ENCODE peak calls at places on chromosomes 11 and 22, in four cellular contexts. O, U, R and C are unnamed samples.

GRCh38 chr11:74005721-74006517 is 3.0 kb downstream of the UCP3 start:
- DNase-seq in O (no peak), U (no peak), R (no peak), C (no peak)

GRCh38 chr11:13091373-13091772 is 82.3 kb downstream of the RASSF10 start:
- DNase-seq in O (no peak), U (no peak), R (no peak), C (no peak)

GRCh38 chr22:41648431-41648830 is 27.3 kb downstream of the XRCC6 start:
- DNase-seq in O (no peak), U (no peak), R (no peak), C (no peak)

GRCh38 chr11:129911298-129911697 is 15.9 kb upstream of the NFRKB start:
- DNase-seq in O (no peak), U (peak; percentile 60), R (no peak), C (no peak)

GRCh38 chr11:65419773-65420481 is 2.7 kb upstream of the NEAT1 start:
- DNase-seq in O (no peak), U (peak; percentile 97), R (peak; percentile 70), C (peak; percentile 83)

GRCh38 chr11:118625976-118626375 is 18.6 kb downstream of the PHLDB1 start:
- DNase-seq in O (no peak), U (no peak), R (no peak), C (peak; percentile 49)

GRCh38 chr11:96257972-96258951 is 84.7 kb downstream of the MAML2 start:
- DNase-seq in O (no peak), U (peak; percentile 81), R (peak; percentile 27), C (peak; percentile 78)

GRCh38 chr11:86802601-86803051 is 2.3 kb downstream of the PRSS23 start:
- DNase-seq in O (peak; percentile 62), U (peak; percentile 57), R (no peak), C (no peak)

GRCh38 chr22:47093720-47094119 is 331.3 kb downstream of the TBC1D22A start:
- DNase-seq in O (no peak), U (no peak), R (no peak), C (no peak)

GRCh38 chr11:81658722-81659121 is 1074.9 kb downstream of the FAM181B start:
- DNase-seq in O (peak; percentile 1), U (peak; percentile 14), R (no peak), C (no peak)

GRCh38 chr11:95516786-95517185 is 272.8 kb downstream of the FAM76B start:
- DNase-seq in O (no peak), U (peak; percentile 48), R (no peak), C (no peak)

GRCh38 chr11:18393581-18394299 is 623 bp upstream of the LDHA start:
- DNase-seq in O (peak; percentile 24), U (no peak), R (peak; percentile 44), C (no peak)

GRCh38 chr11:125404811-125405481 is 91.1 kb downstream of the FEZ1 start:
- DNase-seq in O (peak; percentile 43), U (peak; percentile 30), R (peak; percentile 71), C (peak; percentile 62)